ENCODE peak calls at places on chromosomes 7 and 10, in nine cellular contexts. One of them, this sample, is unnamed.

GRCh38 chr7:134875867-134876266 is 96.4 kb downstream of the CALD1 start:
- DNase-seq in testis: no peak
- DNase-seq in HCT116: no peak
- DNase-seq in astrocyte of the spinal cord: peak; percentile 73
- DNase-seq in AG09309: peak; percentile 52
- DNase-seq in choroid plexus epithelial cell: peak; percentile 86
- DNase-seq in transverse colon: no peak
- DNase-seq in thoracic aorta: no peak
- DNase-seq in bronchial epithelial cell: no peak
- DNase-seq in this sample: no peak

GRCh38 chr7:27367930-27368549 is 125.4 kb downstream of the EVX1 start:
- DNase-seq in testis: no peak
- DNase-seq in HCT116: no peak
- DNase-seq in astrocyte of the spinal cord: no peak
- DNase-seq in AG09309: no peak
- DNase-seq in choroid plexus epithelial cell: no peak
- DNase-seq in transverse colon: no peak
- DNase-seq in thoracic aorta: no peak
- DNase-seq in bronchial epithelial cell: no peak
- DNase-seq in this sample: no peak

GRCh38 chr7:72196176-72196575 is 216.0 kb downstream of the CALN1 start:
- DNase-seq in testis: no peak
- DNase-seq in HCT116: no peak
- DNase-seq in astrocyte of the spinal cord: no peak
- DNase-seq in AG09309: no peak
- DNase-seq in choroid plexus epithelial cell: no peak
- DNase-seq in transverse colon: no peak
- DNase-seq in thoracic aorta: no peak
- DNase-seq in bronchial epithelial cell: no peak
- DNase-seq in this sample: no peak

GRCh38 chr10:3062502-3063186 is 4.7 kb upstream of the PFKP start:
- DNase-seq in testis: no peak
- DNase-seq in HCT116: no peak
- DNase-seq in astrocyte of the spinal cord: no peak
- DNase-seq in AG09309: no peak
- DNase-seq in choroid plexus epithelial cell: no peak
- DNase-seq in transverse colon: no peak
- DNase-seq in thoracic aorta: no peak
- DNase-seq in bronchial epithelial cell: no peak
- DNase-seq in this sample: no peak

GRCh38 chr7:159028456-159029401 is 115.9 kb downstream of the VIPR2 start:
- DNase-seq in testis: peak; percentile 10
- DNase-seq in HCT116: no peak
- DNase-seq in astrocyte of the spinal cord: no peak
- DNase-seq in AG09309: no peak
- DNase-seq in choroid plexus epithelial cell: no peak
- DNase-seq in transverse colon: peak; percentile 7
- DNase-seq in thoracic aorta: no peak
- DNase-seq in bronchial epithelial cell: no peak
- DNase-seq in this sample: no peak

GRCh38 chr7:134740364-134740763 is 39.1 kb upstream of the CALD1 start:
- DNase-seq in testis: no peak
- DNase-seq in HCT116: no peak
- DNase-seq in astrocyte of the spinal cord: no peak
- DNase-seq in AG09309: no peak
- DNase-seq in choroid plexus epithelial cell: no peak
- DNase-seq in transverse colon: no peak
- DNase-seq in thoracic aorta: no peak
- DNase-seq in bronchial epithelial cell: no peak
- DNase-seq in this sample: no peak

GRCh38 chr10:16904049-16904448 is 86.8 kb upstream of the RSU1 start:
- DNase-seq in testis: no peak
- DNase-seq in HCT116: no peak
- DNase-seq in astrocyte of the spinal cord: no peak
- DNase-seq in AG09309: no peak
- DNase-seq in choroid plexus epithelial cell: peak; percentile 14
- DNase-seq in transverse colon: no peak
- DNase-seq in thoracic aorta: no peak
- DNase-seq in bronchial epithelial cell: no peak
- DNase-seq in this sample: no peak

GRCh38 chr10:133157662-133158436 is 2.2 kb upstream of the KNDC1 start:
- DNase-seq in testis: no peak
- DNase-seq in HCT116: no peak
- DNase-seq in astrocyte of the spinal cord: no peak
- DNase-seq in AG09309: no peak
- DNase-seq in choroid plexus epithelial cell: no peak
- DNase-seq in transverse colon: no peak
- DNase-seq in thoracic aorta: no peak
- DNase-seq in bronchial epithelial cell: no peak
- DNase-seq in this sample: no peak

GRCh38 chr7:102302025-102302424 is 15.4 kb downstream of the SH2B2 start:
- DNase-seq in testis: no peak
- DNase-seq in HCT116: no peak
- DNase-seq in astrocyte of the spinal cord: no peak
- DNase-seq in AG09309: no peak
- DNase-seq in choroid plexus epithelial cell: no peak
- DNase-seq in transverse colon: no peak
- DNase-seq in thoracic aorta: no peak
- DNase-seq in bronchial epithelial cell: no peak
- DNase-seq in this sample: no peak

GRCh38 chr7:143511593-143512047 is 33.9 kb downstream of the TAS2R41 start:
- DNase-seq in testis: no peak
- DNase-seq in HCT116: no peak
- DNase-seq in astrocyte of the spinal cord: no peak
- DNase-seq in AG09309: no peak
- DNase-seq in choroid plexus epithelial cell: no peak
- DNase-seq in transverse colon: no peak
- DNase-seq in thoracic aorta: no peak
- DNase-seq in bronchial epithelial cell: no peak
- DNase-seq in this sample: no peak

GRCh38 chr10:97333601-97334369 is 744 bp downstream of the FRAT2 start:
- DNase-seq in testis: peak; percentile 52
- DNase-seq in HCT116: no peak
- DNase-seq in astrocyte of the spinal cord: peak; percentile 54
- DNase-seq in AG09309: no peak
- DNase-seq in choroid plexus epithelial cell: peak; percentile 61
- DNase-seq in transverse colon: peak; percentile 61
- DNase-seq in thoracic aorta: no peak
- DNase-seq in bronchial epithelial cell: no peak
- DNase-seq in this sample: peak; percentile 48

GRCh38 chr10:76643465-76643864 is 994.1 kb downstream of the KCNMA1 start:
- DNase-seq in testis: peak; percentile 19
- DNase-seq in HCT116: no peak
- DNase-seq in astrocyte of the spinal cord: no peak
- DNase-seq in AG09309: no peak
- DNase-seq in choroid plexus epithelial cell: no peak
- DNase-seq in transverse colon: peak; percentile 44
- DNase-seq in thoracic aorta: no peak
- DNase-seq in bronchial epithelial cell: no peak
- DNase-seq in this sample: no peak

GRCh38 chr7:79664884-79665676 is 211.6 kb upstream of the MAGI2 start:
- DNase-seq in testis: no peak
- DNase-seq in HCT116: no peak
- DNase-seq in astrocyte of the spinal cord: no peak
- DNase-seq in AG09309: no peak
- DNase-seq in choroid plexus epithelial cell: no peak
- DNase-seq in transverse colon: no peak
- DNase-seq in thoracic aorta: no peak
- DNase-seq in bronchial epithelial cell: no peak
- DNase-seq in this sample: no peak

GRCh38 chr10:1172256-1172975 is 116.2 kb downstream of the WDR37 start:
- DNase-seq in testis: no peak
- DNase-seq in HCT116: no peak
- DNase-seq in astrocyte of the spinal cord: no peak
- DNase-seq in AG09309: no peak
- DNase-seq in choroid plexus epithelial cell: no peak
- DNase-seq in transverse colon: no peak
- DNase-seq in thoracic aorta: no peak
- DNase-seq in bronchial epithelial cell: no peak
- DNase-seq in this sample: no peak

GRCh38 chr7:139431010-139431409 is 52.5 kb downstream of the KLRG2 start:
- DNase-seq in testis: no peak
- DNase-seq in HCT116: peak; percentile 32
- DNase-seq in astrocyte of the spinal cord: no peak
- DNase-seq in AG09309: no peak
- DNase-seq in choroid plexus epithelial cell: no peak
- DNase-seq in transverse colon: no peak
- DNase-seq in thoracic aorta: no peak
- DNase-seq in bronchial epithelial cell: peak; percentile 92
- DNase-seq in this sample: no peak

GRCh38 chr10:92419740-92420553 is 129.0 kb downstream of the MARCHF5 start:
- DNase-seq in testis: peak; percentile 67
- DNase-seq in HCT116: no peak
- DNase-seq in astrocyte of the spinal cord: peak; percentile 52
- DNase-seq in AG09309: no peak
- DNase-seq in choroid plexus epithelial cell: peak; percentile 65
- DNase-seq in transverse colon: peak; percentile 37
- DNase-seq in thoracic aorta: no peak
- DNase-seq in bronchial epithelial cell: no peak
- DNase-seq in this sample: peak; percentile 30
- H3K4me3 ChIP-seq in testis: peak overlapping the region; percentile 34
- H3K4me3 ChIP-seq in HCT116: no peak overlapping the region
- H3K4me3 ChIP-seq in astrocyte of the spinal cord: peak overlapping the region; percentile 31
- H3K4me3 ChIP-seq in AG09309: no peak overlapping the region
- H3K4me3 ChIP-seq in choroid plexus epithelial cell: peak overlapping the region; percentile 44
- H3K4me3 ChIP-seq in transverse colon: peak overlapping the region; percentile 31
- H3K4me3 ChIP-seq in thoracic aorta: peak overlapping the region; percentile 67
- H3K4me3 ChIP-seq in bronchial epithelial cell: peak overlapping the region; percentile 2
- H3K4me3 ChIP-seq in this sample: no peak overlapping the region

GRCh38 chr7:127252736-127253288 is at the start of gene GRM8:
- DNase-seq in testis: peak; percentile 76
- DNase-seq in HCT116: no peak
- DNase-seq in astrocyte of the spinal cord: peak; percentile 35
- DNase-seq in AG09309: no peak
- DNase-seq in choroid plexus epithelial cell: peak; percentile 26
- DNase-seq in transverse colon: peak; percentile 47
- DNase-seq in thoracic aorta: peak; percentile 10
- DNase-seq in bronchial epithelial cell: no peak
- DNase-seq in this sample: peak; percentile 19

GRCh38 chr7:127251458-127252379 is 1.0 kb downstream of the GRM8 start:
- DNase-seq in testis: no peak
- DNase-seq in HCT116: no peak
- DNase-seq in astrocyte of the spinal cord: no peak
- DNase-seq in AG09309: no peak
- DNase-seq in choroid plexus epithelial cell: no peak
- DNase-seq in transverse colon: peak; percentile 48
- DNase-seq in thoracic aorta: no peak
- DNase-seq in bronchial epithelial cell: peak; percentile 4
- DNase-seq in this sample: no peak

GRCh38 chr7:127252380-127252718 is 392 bp downstream of the GRM8 start:
- DNase-seq in testis: no peak
- DNase-seq in HCT116: no peak
- DNase-seq in astrocyte of the spinal cord: no peak
- DNase-seq in AG09309: no peak
- DNase-seq in choroid plexus epithelial cell: no peak
- DNase-seq in transverse colon: no peak
- DNase-seq in thoracic aorta: no peak
- DNase-seq in bronchial epithelial cell: no peak
- DNase-seq in this sample: no peak

GRCh38 chr7:127251048-127251451 is 1.7 kb downstream of the GRM8 start:
- DNase-seq in testis: no peak
- DNase-seq in HCT116: no peak
- DNase-seq in astrocyte of the spinal cord: no peak
- DNase-seq in AG09309: no peak
- DNase-seq in choroid plexus epithelial cell: no peak
- DNase-seq in transverse colon: no peak
- DNase-seq in thoracic aorta: no peak
- DNase-seq in bronchial epithelial cell: no peak
- DNase-seq in this sample: no peak

GRCh38 chr7:127250312-127251047 is 2.3 kb downstream of the GRM8 start:
- DNase-seq in testis: no peak
- DNase-seq in HCT116: no peak
- DNase-seq in astrocyte of the spinal cord: no peak
- DNase-seq in AG09309: no peak
- DNase-seq in choroid plexus epithelial cell: peak; percentile 10
- DNase-seq in transverse colon: no peak
- DNase-seq in thoracic aorta: no peak
- DNase-seq in bronchial epithelial cell: peak; percentile 23
- DNase-seq in this sample: peak; percentile 0
- TF ChIP-seq CTCF in testis: no peak
- TF ChIP-seq CTCF in HCT116: no peak
- TF ChIP-seq CTCF in astrocyte of the spinal cord: no peak
- TF ChIP-seq CTCF in AG09309: no peak
- TF ChIP-seq CTCF in choroid plexus epithelial cell: no peak
- TF ChIP-seq CTCF in transverse colon: no peak
- TF ChIP-seq CTCF in thoracic aorta: no peak
- TF ChIP-seq CTCF in bronchial epithelial cell: no peak
- TF ChIP-seq CTCF in this sample: no peak

DNA sequence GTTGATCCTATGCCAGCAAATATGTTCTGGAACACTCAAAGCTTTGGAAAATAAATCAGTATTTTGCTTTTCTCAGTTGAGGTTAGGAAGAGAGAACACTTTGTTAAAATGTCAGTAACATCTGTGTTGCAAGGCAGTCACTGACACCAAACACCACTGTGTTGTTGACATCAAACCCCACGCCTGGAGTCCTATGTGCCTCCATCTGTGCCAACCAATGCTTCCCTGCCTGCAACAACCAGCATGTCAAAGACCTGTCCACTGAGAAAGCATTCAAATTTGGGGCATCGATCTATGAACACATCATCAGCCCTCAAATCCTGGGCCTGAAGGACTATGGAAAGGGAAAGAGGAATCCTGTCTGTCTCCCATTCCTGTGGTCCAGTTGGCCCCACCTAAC is 22.7 kb upstream of the INSIG1 start:
- DNase-seq in testis: no peak
- DNase-seq in HCT116: no peak
- DNase-seq in astrocyte of the spinal cord: no peak
- DNase-seq in AG09309: no peak
- DNase-seq in choroid plexus epithelial cell: no peak
- DNase-seq in transverse colon: no peak
- DNase-seq in thoracic aorta: no peak
- DNase-seq in bronchial epithelial cell: no peak
- DNase-seq in this sample: no peak
- H3K4me3 ChIP-seq in testis: no peak overlapping the region
- H3K4me3 ChIP-seq in HCT116: no peak overlapping the region
- H3K4me3 ChIP-seq in astrocyte of the spinal cord: no peak overlapping the region
- H3K4me3 ChIP-seq in AG09309: no peak overlapping the region
- H3K4me3 ChIP-seq in choroid plexus epithelial cell: no peak overlapping the region
- H3K4me3 ChIP-seq in transverse colon: no peak overlapping the region
- H3K4me3 ChIP-seq in thoracic aorta: no peak overlapping the region
- H3K4me3 ChIP-seq in bronchial epithelial cell: no peak overlapping the region
- H3K4me3 ChIP-seq in this sample: no peak overlapping the region

DNA sequence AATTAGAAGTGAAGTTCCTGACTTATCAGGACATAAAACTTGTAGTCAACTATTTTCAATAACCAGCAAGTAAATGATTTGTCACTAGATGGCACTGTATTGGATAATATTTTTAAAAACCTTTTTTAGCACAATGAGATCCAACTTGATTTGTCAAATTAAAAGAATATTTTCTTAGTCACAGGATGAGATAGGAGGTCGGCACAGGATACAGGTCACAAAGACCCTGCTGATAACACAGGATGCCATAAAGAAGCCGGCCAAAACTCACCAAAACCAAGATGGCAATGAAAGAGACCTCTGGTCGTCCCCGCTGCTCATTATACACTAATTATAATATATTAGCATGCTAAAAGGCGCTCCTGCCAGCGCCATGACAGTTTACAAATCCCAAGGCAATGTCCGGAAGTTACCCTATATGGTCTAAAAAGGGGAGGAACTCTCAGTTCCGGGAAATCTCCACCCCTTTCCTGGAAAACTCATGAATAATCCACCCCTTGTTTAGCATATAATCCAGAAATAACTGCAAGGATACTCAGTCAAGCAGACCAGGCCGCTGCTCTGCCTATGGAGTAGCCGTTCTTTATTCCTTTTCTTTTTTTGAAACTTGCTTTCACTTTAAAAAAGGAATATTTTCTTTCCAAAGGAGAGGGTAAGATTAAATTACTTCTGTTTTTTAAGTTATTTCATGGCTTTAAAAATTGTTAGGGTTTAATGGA is 255.7 kb upstream of the MKLN1 start:
- DNase-seq in testis: no peak
- DNase-seq in HCT116: no peak
- DNase-seq in astrocyte of the spinal cord: peak; percentile 88
- DNase-seq in AG09309: no peak
- DNase-seq in choroid plexus epithelial cell: peak; percentile 86
- DNase-seq in transverse colon: peak; percentile 27
- DNase-seq in thoracic aorta: no peak
- DNase-seq in bronchial epithelial cell: peak; percentile 38
- DNase-seq in this sample: peak; percentile 98
- TF ChIP-seq CTCF in testis: peak; percentile 32
- TF ChIP-seq CTCF in HCT116: peak; percentile 21
- TF ChIP-seq CTCF in astrocyte of the spinal cord: peak; percentile 35
- TF ChIP-seq CTCF in AG09309: peak; percentile 16
- TF ChIP-seq CTCF in choroid plexus epithelial cell: peak; percentile 47
- TF ChIP-seq CTCF in transverse colon: peak; percentile 38
- TF ChIP-seq CTCF in thoracic aorta: peak; percentile 21
- TF ChIP-seq CTCF in bronchial epithelial cell: peak; percentile 3
- TF ChIP-seq CTCF in this sample: peak; percentile 39